ENCODE peak calls at places on chromosomes 1 and 21, in eight cellular contexts. X is psoas muscle; K is progenitor cell of endocrine pancreas; Y is CD4-positive, alpha-beta T cell; Z is tibial nerve; S is pancreas; C is RWPE1; J is PC-3. O is an unnamed sample.

GRCh38 chr1:32939655-32940371 is 24.8 kb downstream of the RNF19B start:
- DNase-seq in X (no peak), K (no peak), Y (no peak), Z (no peak), S (no peak), C (peak), J (peak), O (no peak)

GRCh38 chr1:54884768-54885167 is 2.2 kb downstream of the DHCR24 start:
- DNase-seq in X (no peak), K (no peak), Y (no peak), Z (no peak), S (no peak), C (no peak), J (no peak), O (no peak)

GRCh38 chr1:214416417-214417212 is 134.8 kb downstream of the PTPN14 start:
- DNase-seq in X (no peak), K (no peak), Y (no peak), Z (no peak), S (no peak), C (peak), J (peak), O (no peak)

GRCh38 chr1:50332941-50333594 is 90.2 kb downstream of the DMRTA2 start:
- DNase-seq in X (peak), K (peak), Y (no peak), Z (no peak), S (peak), C (peak), J (peak), O (peak)

GRCh38 chr1:235513495-235514366 is 9.5 kb upstream of the B3GALNT2 start:
- DNase-seq in X (no peak), K (peak), Y (no peak), Z (no peak), S (no peak), C (no peak), J (peak), O (no peak)

GRCh38 chr1:19353596-19353995 is 41.5 kb downstream of the SLC66A1 start:
- DNase-seq in X (no peak), K (no peak), Y (no peak), Z (no peak), S (no peak), C (no peak), J (no peak), O (no peak)

GRCh38 chr1:15159166-15159555 is 5.6 kb downstream of the TMEM51 start:
- DNase-seq in X (no peak), K (no peak), Y (no peak), Z (no peak), S (no peak), C (no peak), J (no peak), O (no peak)

GRCh38 chr1:14443164-14443787 is 155.2 kb upstream of the KAZN start:
- DNase-seq in X (no peak), K (no peak), Y (no peak), Z (no peak), S (no peak), C (peak), J (peak), O (no peak)

GRCh38 chr1:236292425-236292824 is 10.7 kb upstream of the ERO1B start:
- DNase-seq in X (no peak), K (no peak), Y (no peak), Z (no peak), S (no peak), C (no peak), J (no peak), O (no peak)

GRCh38 chr1:200090252-200091159 is 63.0 kb downstream of the NR5A2 start:
- DNase-seq in X (no peak), K (no peak), Y (no peak), Z (no peak), S (no peak), C (no peak), J (peak), O (no peak)

GRCh38 chr1:78004719-78005346 is at the start of gene DNAJB4:
- DNase-seq in X (no peak), K (no peak), Y (peak), Z (peak), S (peak), C (peak), J (peak), O (peak)

GRCh38 chr1:81225769-81226602 is 574.7 kb upstream of the ADGRL2 start:
- DNase-seq in X (no peak), K (no peak), Y (no peak), Z (no peak), S (no peak), C (no peak), J (no peak), O (no peak)

GRCh38 chr1:21828075-21828474 is 16.0 kb downstream of the LDLRAD2 start:
- DNase-seq in X (peak), K (no peak), Y (no peak), Z (no peak), S (no peak), C (no peak), J (no peak), O (no peak)

GRCh38 chr1:6166655-6167390 is 13.3 kb downstream of the CHD5 start:
- DNase-seq in X (no peak), K (no peak), Y (no peak), Z (no peak), S (no peak), C (no peak), J (no peak), O (no peak)

GRCh38 chr1:17759114-17759513 is 4.0 kb downstream of the ACTL8 start:
- DNase-seq in X (no peak), K (no peak), Y (no peak), Z (no peak), S (no peak), C (no peak), J (no peak), O (no peak)
- TF ChIP-seq CTCF in X (no peak), K (peak), Y (no peak), Z (no peak), S (no peak), C (no peak), J (peak), O (no peak)

GRCh38 chr1:30085814-30086770 is 637.3 kb downstream of the MATN1 start:
- DNase-seq in X (peak), K (peak), Y (no peak), Z (no peak), S (peak), C (no peak), J (peak), O (peak)
- TF ChIP-seq CTCF in X (peak), K (peak), Y (no peak), Z (peak), S (peak), C (peak), J (peak), O (peak)

GRCh38 chr21:41659791-41660560 is 106.9 kb downstream of the RIPK4 start:
- DNase-seq in X (peak), K (no peak), Y (no peak), Z (peak), S (no peak), C (no peak), J (peak), O (no peak)
- TF ChIP-seq CTCF in X (no peak), K (no peak), Y (no peak), Z (no peak), S (no peak), C (no peak), J (peak), O (no peak)

GRCh38 chr1:8841395-8841794 is 24.0 kb upstream of the RERE start:
- DNase-seq in X (no peak), K (no peak), Y (no peak), Z (no peak), S (no peak), C (no peak), J (no peak), O (no peak)
- TF ChIP-seq CTCF in X (no peak), K (no peak), Y (no peak), Z (no peak), S (no peak), C (no peak), J (no peak), O (no peak)

GRCh38 chr1:209106237-209106741 is 477.2 kb upstream of the CAMK1G start:
- DNase-seq in X (no peak), K (no peak), Y (no peak), Z (no peak), S (no peak), C (peak), J (peak), O (peak)
- TF ChIP-seq CTCF in X (no peak), K (no peak), Y (no peak), Z (no peak), S (no peak), C (no peak), J (peak), O (no peak)

GRCh38 chr1:188826800-188827199 is 1650.9 kb downstream of the BRINP3 start:
- DNase-seq in X (no peak), K (no peak), Y (no peak), Z (no peak), S (no peak), C (no peak), J (no peak), O (no peak)
- TF ChIP-seq CTCF in X (no peak), K (no peak), Y (no peak), Z (no peak), S (no peak), C (no peak), J (no peak), O (no peak)

DNA sequence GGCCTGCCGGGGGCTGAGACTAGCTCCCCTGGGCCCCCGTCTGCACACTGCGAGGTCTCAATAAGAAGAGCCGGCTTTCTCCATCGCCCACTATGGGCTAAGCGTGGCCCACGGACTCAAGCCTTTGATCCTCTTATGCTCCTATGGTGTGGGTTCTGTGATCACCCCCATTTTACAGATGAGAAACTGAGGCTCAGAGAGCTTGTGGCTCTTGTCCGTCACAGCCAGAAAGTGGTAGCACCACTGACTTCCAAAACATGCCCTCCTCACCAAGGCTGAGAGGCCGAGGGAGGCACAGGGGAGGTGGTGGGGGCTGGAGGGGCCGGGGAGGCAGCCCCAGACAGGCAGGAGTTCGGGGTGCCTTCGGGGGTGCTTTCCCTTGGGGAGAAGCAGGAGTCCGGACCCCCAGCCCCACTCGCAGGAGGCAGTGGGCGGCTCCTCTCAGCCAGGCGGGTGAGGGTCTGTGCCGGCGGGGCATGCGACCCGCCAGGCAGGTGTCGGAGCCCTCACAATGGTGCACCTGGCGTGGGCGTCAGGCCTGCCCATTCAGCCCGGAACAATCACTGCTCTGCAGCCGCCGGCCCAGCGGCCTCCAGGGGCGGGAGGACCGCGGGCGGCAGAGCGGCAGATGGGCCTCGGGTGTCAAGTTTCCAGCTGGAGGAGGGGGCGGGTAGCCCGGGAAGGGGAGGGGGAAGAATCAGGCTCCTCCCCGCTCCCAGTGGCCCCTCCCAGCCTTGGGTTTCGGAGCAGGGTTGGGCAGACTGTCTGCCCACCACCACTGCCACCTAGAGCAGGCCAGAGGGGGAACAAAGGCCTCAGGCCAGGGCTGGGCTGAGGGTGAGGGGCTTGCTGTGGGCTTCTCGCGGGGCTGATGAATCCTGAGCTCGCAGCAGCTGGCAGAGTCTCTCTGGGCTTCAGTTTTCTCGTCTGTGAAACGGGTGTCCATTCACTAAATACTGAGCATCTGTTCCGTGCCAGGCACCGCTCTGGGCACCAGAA is 39.3 kb upstream of the CASZ1 start:
- DNase-seq in X (peak), K (peak), Y (no peak), Z (no peak), S (peak), C (peak), J (peak), O (no peak)
- TF ChIP-seq CTCF in X (no peak), K (peak), Y (no peak), Z (no peak), S (no peak), C (no peak), J (no peak), O (no peak)